ENCODE peak calls at places on chromosomes 7 and 10, in four cellular contexts. One of them, this sample, is unnamed.
A peak's percentile ranks its signal among the peaks of the same experiment; 100 is the strongest.

GRCh38 chr10:60044221-60044620 is 137.9 kb upstream of the CCDC6 start:
- DNase-seq in right atrium auricular region: no peak
- DNase-seq in AG09309: peak; percentile 45
- DNase-seq in AG08396: no peak
- DNase-seq in this sample: peak; percentile 46

GRCh38 chr10:117007080-117007479 is 2.1 kb upstream of the SHTN1 start:
- DNase-seq in right atrium auricular region: no peak
- DNase-seq in AG09309: peak; percentile 69
- DNase-seq in AG08396: peak; percentile 50
- DNase-seq in this sample: no peak

GRCh38 chr10:13316635-13317311 is 16.9 kb upstream of the PHYH start:
- DNase-seq in right atrium auricular region: no peak
- DNase-seq in AG09309: no peak
- DNase-seq in AG08396: no peak
- DNase-seq in this sample: no peak

GRCh38 chr7:78176186-78176585 is 377.6 kb downstream of the PHTF2 start:
- DNase-seq in right atrium auricular region: no peak
- DNase-seq in AG09309: no peak
- DNase-seq in AG08396: no peak
- DNase-seq in this sample: no peak

GRCh38 chr7:29968683-29969457 is 20.7 kb downstream of the SCRN1 start:
- DNase-seq in right atrium auricular region: no peak
- DNase-seq in AG09309: no peak
- DNase-seq in AG08396: peak; percentile 37
- DNase-seq in this sample: peak; percentile 74

GRCh38 chr7:139691253-139691781 is 86.5 kb downstream of the HIPK2 start:
- DNase-seq in right atrium auricular region: no peak
- DNase-seq in AG09309: no peak
- DNase-seq in AG08396: no peak
- DNase-seq in this sample: no peak

GRCh38 chr10:4767033-4767814 is 58.8 kb upstream of the AKR1E2 start:
- DNase-seq in right atrium auricular region: no peak
- DNase-seq in AG09309: no peak
- DNase-seq in AG08396: peak; percentile 14
- DNase-seq in this sample: no peak

GRCh38 chr10:132374176-132374575 is 22.8 kb upstream of the PWWP2B start:
- DNase-seq in right atrium auricular region: no peak
- DNase-seq in AG09309: no peak
- DNase-seq in AG08396: no peak
- DNase-seq in this sample: no peak

GRCh38 chr7:139567647-139568345 is 44.3 kb downstream of the CLEC2L start:
- DNase-seq in right atrium auricular region: no peak
- DNase-seq in AG09309: no peak
- DNase-seq in AG08396: no peak
- DNase-seq in this sample: no peak

GRCh38 chr7:25117226-25118047 is 7.6 kb downstream of the CYCS start:
- DNase-seq in right atrium auricular region: no peak
- DNase-seq in AG09309: no peak
- DNase-seq in AG08396: no peak
- DNase-seq in this sample: no peak

GRCh38 chr10:119439922-119440321 is 102.6 kb downstream of the RGS10 start:
- DNase-seq in right atrium auricular region: no peak
- DNase-seq in AG09309: no peak
- DNase-seq in AG08396: no peak
- DNase-seq in this sample: no peak

GRCh38 chr10:69864321-69864720 is 62.6 kb downstream of the COL13A1 start:
- DNase-seq in right atrium auricular region: no peak
- DNase-seq in AG09309: peak; percentile 78
- DNase-seq in AG08396: peak; percentile 48
- DNase-seq in this sample: peak; percentile 78

GRCh38 chr7:6175642-6176041 is 96.8 kb downstream of the CYTH3 start:
- DNase-seq in right atrium auricular region: peak; percentile 70
- DNase-seq in AG09309: peak; percentile 25
- DNase-seq in AG08396: no peak
- DNase-seq in this sample: peak; percentile 20

GRCh38 chr7:102875700-102876192 is 37.1 kb upstream of the LRRC17 start:
- DNase-seq in right atrium auricular region: no peak
- DNase-seq in AG09309: peak; percentile 95
- DNase-seq in AG08396: peak; percentile 85
- DNase-seq in this sample: peak; percentile 100

GRCh38 chr7:22419488-22419887 is 62.5 kb upstream of the RAPGEF5 start:
- DNase-seq in right atrium auricular region: no peak
- DNase-seq in AG09309: no peak
- DNase-seq in AG08396: no peak
- DNase-seq in this sample: no peak

GRCh38 chr7:129373651-129374428 is 60.4 kb upstream of the STRIP2 start:
- DNase-seq in right atrium auricular region: no peak
- DNase-seq in AG09309: no peak
- DNase-seq in AG08396: no peak
- DNase-seq in this sample: no peak

GRCh38 chr7:70647801-70648491 is 484.0 kb upstream of the GALNT17 start:
- DNase-seq in right atrium auricular region: no peak
- DNase-seq in AG09309: no peak
- DNase-seq in AG08396: peak; percentile 36
- DNase-seq in this sample: peak; percentile 62

GRCh38 chr7:108079291-108080057 is 50.7 kb downstream of the LAMB4 start:
- DNase-seq in right atrium auricular region: no peak
- DNase-seq in AG09309: peak; percentile 35
- DNase-seq in AG08396: peak; percentile 79
- DNase-seq in this sample: peak; percentile 85

GRCh38 chr10:12579954-12580858 is 230.9 kb downstream of the CAMK1D start:
- DNase-seq in right atrium auricular region: no peak
- DNase-seq in AG09309: no peak
- DNase-seq in AG08396: no peak
- DNase-seq in this sample: no peak

GRCh38 chr7:155204744-155205367 is 92.8 kb upstream of the INSIG1 start:
- DNase-seq in right atrium auricular region: no peak
- DNase-seq in AG09309: no peak
- DNase-seq in AG08396: no peak
- DNase-seq in this sample: no peak

GRCh38 chr7:84446991-84447480 is 252.4 kb upstream of the SEMA3A start:
- DNase-seq in right atrium auricular region: no peak
- DNase-seq in AG09309: no peak
- DNase-seq in AG08396: no peak
- DNase-seq in this sample: no peak

GRCh38 chr7:130914589-130915294 is 180.7 kb upstream of the KLF14 start:
- DNase-seq in right atrium auricular region: no peak
- DNase-seq in AG09309: no peak
- DNase-seq in AG08396: no peak
- DNase-seq in this sample: no peak

GRCh38 chr10:69100136-69100872 is 12.4 kb downstream of the SRGN start:
- DNase-seq in right atrium auricular region: no peak
- DNase-seq in AG09309: no peak
- DNase-seq in AG08396: no peak
- DNase-seq in this sample: no peak

GRCh38 chr7:158650821-158651225 is 53.8 kb downstream of the NCAPG2 start:
- DNase-seq in right atrium auricular region: no peak
- DNase-seq in AG09309: peak; percentile 52
- DNase-seq in AG08396: peak; percentile 81
- DNase-seq in this sample: peak; percentile 58

GRCh38 chr10:99785646-99786045 is 3.2 kb downstream of the ABCC2 start:
- DNase-seq in right atrium auricular region: no peak
- DNase-seq in AG09309: no peak
- DNase-seq in AG08396: no peak
- DNase-seq in this sample: no peak

GRCh38 chr10:14606633-14607032 is 168.1 kb downstream of the FAM107B start:
- DNase-seq in right atrium auricular region: no peak
- DNase-seq in AG09309: no peak
- DNase-seq in AG08396: no peak
- DNase-seq in this sample: no peak

GRCh38 chr7:5359344-5359743 is 64.3 kb downstream of the TNRC18 start:
- DNase-seq in right atrium auricular region: no peak
- DNase-seq in AG09309: no peak
- DNase-seq in AG08396: no peak
- DNase-seq in this sample: no peak

GRCh38 chr7:130201796-130202195 is 3.4 kb downstream of the TMEM209 start:
- DNase-seq in right atrium auricular region: no peak
- DNase-seq in AG09309: no peak
- DNase-seq in AG08396: no peak
- DNase-seq in this sample: no peak

GRCh38 chr7:157721468-157722136 is 384.8 kb downstream of the DNAJB6 start:
- DNase-seq in right atrium auricular region: no peak
- DNase-seq in AG09309: no peak
- DNase-seq in AG08396: no peak
- DNase-seq in this sample: no peak

GRCh38 chr7:32879460-32879859 is 12.1 kb downstream of the KBTBD2 start:
- DNase-seq in right atrium auricular region: no peak
- DNase-seq in AG09309: no peak
- DNase-seq in AG08396: no peak
- DNase-seq in this sample: no peak

GRCh38 chr7:141073641-141074161 is at the start of gene TMEM178B:
- DNase-seq in right atrium auricular region: no peak
- DNase-seq in AG09309: no peak
- DNase-seq in AG08396: no peak
- DNase-seq in this sample: no peak

GRCh38 chr7:94643771-94644545 is 12.0 kb downstream of the SGCE start:
- DNase-seq in right atrium auricular region: no peak
- DNase-seq in AG09309: no peak
- DNase-seq in AG08396: no peak
- DNase-seq in this sample: no peak

GRCh38 chr10:35306852-35307251 is 29.5 kb upstream of the CCNY start:
- DNase-seq in right atrium auricular region: no peak
- DNase-seq in AG09309: no peak
- DNase-seq in AG08396: no peak
- DNase-seq in this sample: no peak

GRCh38 chr10:364267-364775 is 229.1 kb downstream of the ZMYND11 start:
- DNase-seq in right atrium auricular region: no peak
- DNase-seq in AG09309: no peak
- DNase-seq in AG08396: no peak
- DNase-seq in this sample: no peak